ENCODE peak calls at places on chromosomes 5 and 9, in seven cellular contexts. One of them, this sample, is unnamed.
A peak's percentile ranks its signal among the peaks of the same experiment; 100 is the strongest.

GRCh38 chr5:91178461-91178860 is 204.7 kb downstream of the ARRDC3 start:
- DNase-seq in AG10803: peak; percentile 78
- DNase-seq in fibroblast of lung: peak; percentile 60
- DNase-seq in Peyer's patch: no peak
- DNase-seq in heart left ventricle: no peak
- DNase-seq in tibial nerve: no peak
- DNase-seq in mammary epithelial cell: no peak
- DNase-seq in this sample: no peak

GRCh38 chr9:70340572-70340971 is 73.9 kb downstream of the KLF9 start:
- DNase-seq in AG10803: peak; percentile 47
- DNase-seq in fibroblast of lung: peak; percentile 22
- DNase-seq in Peyer's patch: no peak
- DNase-seq in heart left ventricle: no peak
- DNase-seq in tibial nerve: no peak
- DNase-seq in mammary epithelial cell: no peak
- DNase-seq in this sample: peak; percentile 21

GRCh38 chr5:54063817-54064216 is 246.6 kb downstream of the ARL15 start:
- DNase-seq in AG10803: peak; percentile 96
- DNase-seq in fibroblast of lung: peak; percentile 95
- DNase-seq in Peyer's patch: no peak
- DNase-seq in heart left ventricle: no peak
- DNase-seq in tibial nerve: no peak
- DNase-seq in mammary epithelial cell: no peak
- DNase-seq in this sample: peak; percentile 28

GRCh38 chr5:151659001-151659754 is 27.5 kb downstream of the SPARC start:
- DNase-seq in AG10803: peak; percentile 82
- DNase-seq in fibroblast of lung: peak; percentile 78
- DNase-seq in Peyer's patch: peak; percentile 46
- DNase-seq in heart left ventricle: peak; percentile 90
- DNase-seq in tibial nerve: peak; percentile 32
- DNase-seq in mammary epithelial cell: peak; percentile 57
- DNase-seq in this sample: peak; percentile 80

GRCh38 chr5:71974165-71974564 is 133.1 kb upstream of the MAP1B start:
- DNase-seq in AG10803: peak; percentile 21
- DNase-seq in fibroblast of lung: peak; percentile 58
- DNase-seq in Peyer's patch: no peak
- DNase-seq in heart left ventricle: peak; percentile 35
- DNase-seq in tibial nerve: no peak
- DNase-seq in mammary epithelial cell: no peak
- DNase-seq in this sample: no peak

GRCh38 chr5:1494780-1495524 is 28.8 kb downstream of the LPCAT1 start:
- DNase-seq in AG10803: no peak
- DNase-seq in fibroblast of lung: no peak
- DNase-seq in Peyer's patch: peak; percentile 91
- DNase-seq in heart left ventricle: no peak
- DNase-seq in tibial nerve: no peak
- DNase-seq in mammary epithelial cell: no peak
- DNase-seq in this sample: no peak

GRCh38 chr9:130138791-130139190 is 33.4 kb upstream of the NCS1 start:
- DNase-seq in AG10803: peak; percentile 95
- DNase-seq in fibroblast of lung: peak; percentile 100
- DNase-seq in Peyer's patch: no peak
- DNase-seq in heart left ventricle: peak; percentile 79
- DNase-seq in tibial nerve: peak; percentile 37
- DNase-seq in mammary epithelial cell: peak; percentile 92
- DNase-seq in this sample: peak; percentile 86

GRCh38 chr9:124398191-124398590 is 17.1 kb downstream of the PSMB7 start:
- DNase-seq in AG10803: no peak
- DNase-seq in fibroblast of lung: no peak
- DNase-seq in Peyer's patch: no peak
- DNase-seq in heart left ventricle: no peak
- DNase-seq in tibial nerve: no peak
- DNase-seq in mammary epithelial cell: no peak
- DNase-seq in this sample: no peak

GRCh38 chr5:141654298-141654697 is 3.1 kb upstream of the FCHSD1 start:
- DNase-seq in AG10803: peak; percentile 89
- DNase-seq in fibroblast of lung: peak; percentile 90
- DNase-seq in Peyer's patch: no peak
- DNase-seq in heart left ventricle: no peak
- DNase-seq in tibial nerve: no peak
- DNase-seq in mammary epithelial cell: no peak
- DNase-seq in this sample: peak; percentile 22

GRCh38 chr9:93081081-93081529 is 14.9 kb upstream of the CARD19 start:
- DNase-seq in AG10803: peak; percentile 44
- DNase-seq in fibroblast of lung: peak; percentile 26
- DNase-seq in Peyer's patch: peak; percentile 13
- DNase-seq in heart left ventricle: no peak
- DNase-seq in tibial nerve: no peak
- DNase-seq in mammary epithelial cell: no peak
- DNase-seq in this sample: no peak

GRCh38 chr5:156640751-156641241 is 209.3 kb upstream of the PPP1R2B start:
- DNase-seq in AG10803: peak; percentile 96
- DNase-seq in fibroblast of lung: peak; percentile 56
- DNase-seq in Peyer's patch: no peak
- DNase-seq in heart left ventricle: no peak
- DNase-seq in tibial nerve: no peak
- DNase-seq in mammary epithelial cell: no peak
- DNase-seq in this sample: no peak

GRCh38 chr5:91024160-91024559 is 359.0 kb downstream of the ARRDC3 start:
- DNase-seq in AG10803: no peak
- DNase-seq in fibroblast of lung: no peak
- DNase-seq in Peyer's patch: no peak
- DNase-seq in heart left ventricle: no peak
- DNase-seq in tibial nerve: no peak
- DNase-seq in mammary epithelial cell: no peak
- DNase-seq in this sample: no peak

GRCh38 chr5:178314961-178315820 is 82.6 kb upstream of the PHYKPL start:
- DNase-seq in AG10803: no peak
- DNase-seq in fibroblast of lung: no peak
- DNase-seq in Peyer's patch: no peak
- DNase-seq in heart left ventricle: no peak
- DNase-seq in tibial nerve: no peak
- DNase-seq in mammary epithelial cell: no peak
- DNase-seq in this sample: no peak

GRCh38 chr9:111955048-111955447 is 58.4 kb downstream of the UGCG start:
- DNase-seq in AG10803: no peak
- DNase-seq in fibroblast of lung: no peak
- DNase-seq in Peyer's patch: no peak
- DNase-seq in heart left ventricle: no peak
- DNase-seq in tibial nerve: no peak
- DNase-seq in mammary epithelial cell: no peak
- DNase-seq in this sample: no peak

GRCh38 chr5:343461-344401 is 22.2 kb downstream of the AHRR start:
- DNase-seq in AG10803: peak; percentile 80
- DNase-seq in fibroblast of lung: peak; percentile 70
- DNase-seq in Peyer's patch: no peak
- DNase-seq in heart left ventricle: no peak
- DNase-seq in tibial nerve: no peak
- DNase-seq in mammary epithelial cell: peak; percentile 39
- DNase-seq in this sample: peak; percentile 47

GRCh38 chr5:137752873-137753226 is 1.3 kb downstream of the HNRNPA0 start:
- DNase-seq in AG10803: peak; percentile 34
- DNase-seq in fibroblast of lung: no peak
- DNase-seq in Peyer's patch: no peak
- DNase-seq in heart left ventricle: peak; percentile 46
- DNase-seq in tibial nerve: no peak
- DNase-seq in mammary epithelial cell: peak; percentile 11
- DNase-seq in this sample: peak; percentile 24

GRCh38 chr5:121979691-121980090 is 17.9 kb downstream of the SRFBP1 start:
- DNase-seq in AG10803: no peak
- DNase-seq in fibroblast of lung: no peak
- DNase-seq in Peyer's patch: no peak
- DNase-seq in heart left ventricle: no peak
- DNase-seq in tibial nerve: no peak
- DNase-seq in mammary epithelial cell: no peak
- DNase-seq in this sample: no peak

GRCh38 chr5:90569084-90569483 is 10.5 kb downstream of the ADGRV1 start:
- DNase-seq in AG10803: no peak
- DNase-seq in fibroblast of lung: no peak
- DNase-seq in Peyer's patch: no peak
- DNase-seq in heart left ventricle: no peak
- DNase-seq in tibial nerve: no peak
- DNase-seq in mammary epithelial cell: no peak
- DNase-seq in this sample: no peak

GRCh38 chr5:95591490-95591901 is 28.4 kb upstream of the GPR150 start:
- DNase-seq in AG10803: peak; percentile 63
- DNase-seq in fibroblast of lung: peak; percentile 82
- DNase-seq in Peyer's patch: no peak
- DNase-seq in heart left ventricle: no peak
- DNase-seq in tibial nerve: no peak
- DNase-seq in mammary epithelial cell: peak; percentile 94
- DNase-seq in this sample: peak; percentile 79

GRCh38 chr9:121331992-121332685 is 37.9 kb downstream of the STOM start:
- DNase-seq in AG10803: peak; percentile 79
- DNase-seq in fibroblast of lung: no peak
- DNase-seq in Peyer's patch: no peak
- DNase-seq in heart left ventricle: no peak
- DNase-seq in tibial nerve: no peak
- DNase-seq in mammary epithelial cell: no peak
- DNase-seq in this sample: no peak

GRCh38 chr5:124909734-124910133 is 163.3 kb upstream of the ZNF608 start:
- DNase-seq in AG10803: no peak
- DNase-seq in fibroblast of lung: no peak
- DNase-seq in Peyer's patch: no peak
- DNase-seq in heart left ventricle: no peak
- DNase-seq in tibial nerve: no peak
- DNase-seq in mammary epithelial cell: no peak
- DNase-seq in this sample: no peak

GRCh38 chr5:53069626-53070025 is 39.9 kb downstream of the MOCS2 start:
- DNase-seq in AG10803: peak; percentile 74
- DNase-seq in fibroblast of lung: peak; percentile 94
- DNase-seq in Peyer's patch: no peak
- DNase-seq in heart left ventricle: no peak
- DNase-seq in tibial nerve: no peak
- DNase-seq in mammary epithelial cell: peak; percentile 39
- DNase-seq in this sample: peak; percentile 88

GRCh38 chr9:12544700-12545099 is 148.5 kb upstream of the TYRP1 start:
- DNase-seq in AG10803: no peak
- DNase-seq in fibroblast of lung: no peak
- DNase-seq in Peyer's patch: no peak
- DNase-seq in heart left ventricle: no peak
- DNase-seq in tibial nerve: no peak
- DNase-seq in mammary epithelial cell: no peak
- DNase-seq in this sample: no peak

GRCh38 chr9:92265159-92265558 is 28.3 kb downstream of the IARS1 start:
- DNase-seq in AG10803: peak; percentile 66
- DNase-seq in fibroblast of lung: peak; percentile 8
- DNase-seq in Peyer's patch: no peak
- DNase-seq in heart left ventricle: no peak
- DNase-seq in tibial nerve: no peak
- DNase-seq in mammary epithelial cell: peak; percentile 25
- DNase-seq in this sample: peak; percentile 43

GRCh38 chr9:4334439-4334838 is 34.6 kb upstream of the GLIS3 start:
- DNase-seq in AG10803: no peak
- DNase-seq in fibroblast of lung: peak; percentile 63
- DNase-seq in Peyer's patch: no peak
- DNase-seq in heart left ventricle: peak; percentile 79
- DNase-seq in tibial nerve: no peak
- DNase-seq in mammary epithelial cell: peak; percentile 86
- DNase-seq in this sample: peak; percentile 67

GRCh38 chr5:43039468-43040286 is 442 bp downstream of the ANXA2R start:
- DNase-seq in AG10803: peak; percentile 87
- DNase-seq in fibroblast of lung: peak; percentile 90
- DNase-seq in Peyer's patch: peak; percentile 74
- DNase-seq in heart left ventricle: peak; percentile 73
- DNase-seq in tibial nerve: peak; percentile 48
- DNase-seq in mammary epithelial cell: no peak
- DNase-seq in this sample: peak; percentile 77
- TF ChIP-seq CTCF in AG10803: peak; percentile 30
- TF ChIP-seq CTCF in fibroblast of lung: peak; percentile 38
- TF ChIP-seq CTCF in Peyer's patch: no peak
- TF ChIP-seq CTCF in heart left ventricle: no peak
- TF ChIP-seq CTCF in tibial nerve: no peak
- TF ChIP-seq CTCF in mammary epithelial cell: no peak
- TF ChIP-seq CTCF in this sample: peak; percentile 26

DNA sequence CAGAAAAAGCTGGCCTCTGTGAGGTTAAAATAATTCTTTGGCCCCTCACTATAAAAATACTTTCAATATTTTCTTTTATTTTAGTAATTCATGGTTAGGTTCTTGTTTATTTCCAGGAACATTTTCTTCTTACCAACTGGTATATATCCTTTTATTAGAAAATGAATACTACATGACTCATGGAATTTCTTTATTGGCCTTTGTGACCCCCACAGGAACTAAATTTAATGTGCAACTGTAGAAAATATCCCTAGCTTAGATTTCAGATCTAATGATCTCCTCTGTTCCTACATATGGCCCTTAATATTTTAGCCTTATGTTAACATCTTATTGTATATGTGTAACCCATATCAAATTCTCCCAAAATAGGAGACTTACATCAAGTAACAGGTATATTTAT is 429.9 kb downstream of the NR2F1-AS1 start:
- DNase-seq in AG10803: peak; percentile 17
- DNase-seq in fibroblast of lung: peak; percentile 52
- DNase-seq in Peyer's patch: no peak
- DNase-seq in heart left ventricle: no peak
- DNase-seq in tibial nerve: no peak
- DNase-seq in mammary epithelial cell: peak; percentile 28
- DNase-seq in this sample: no peak
- H3K4me3 ChIP-seq in AG10803: no peak overlapping the region
- H3K4me3 ChIP-seq in fibroblast of lung: no peak overlapping the region
- H3K4me3 ChIP-seq in Peyer's patch: no peak overlapping the region
- H3K4me3 ChIP-seq in heart left ventricle: no peak overlapping the region
- H3K4me3 ChIP-seq in tibial nerve: no peak overlapping the region
- H3K4me3 ChIP-seq in mammary epithelial cell: peak overlapping the region; percentile 21
- H3K4me3 ChIP-seq in this sample: no peak overlapping the region

DNA sequence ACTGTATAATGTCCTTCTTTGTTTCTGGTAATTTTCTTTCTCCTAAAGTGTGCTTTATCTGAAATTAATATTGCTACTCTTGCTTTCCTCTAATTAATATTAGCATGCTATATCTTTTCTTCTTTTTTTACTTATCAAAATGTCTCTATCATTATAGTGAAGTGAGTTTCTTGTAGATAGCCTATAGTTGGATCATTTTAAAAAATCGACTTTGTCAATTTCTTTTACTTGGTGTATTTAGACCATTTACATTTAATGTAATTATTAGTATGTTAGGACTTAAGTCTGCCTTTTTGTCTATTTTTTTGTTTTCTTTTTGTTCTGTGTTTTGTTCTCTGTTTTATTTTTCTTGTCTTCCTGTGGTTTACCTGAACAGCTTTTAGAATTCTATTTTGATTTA is 35.4 kb upstream of the RNF130 start:
- DNase-seq in AG10803: no peak
- DNase-seq in fibroblast of lung: no peak
- DNase-seq in Peyer's patch: no peak
- DNase-seq in heart left ventricle: no peak
- DNase-seq in tibial nerve: no peak
- DNase-seq in mammary epithelial cell: no peak
- DNase-seq in this sample: no peak
- TF ChIP-seq CTCF in AG10803: no peak
- TF ChIP-seq CTCF in fibroblast of lung: no peak
- TF ChIP-seq CTCF in Peyer's patch: no peak
- TF ChIP-seq CTCF in heart left ventricle: no peak
- TF ChIP-seq CTCF in tibial nerve: no peak
- TF ChIP-seq CTCF in mammary epithelial cell: no peak
- TF ChIP-seq CTCF in this sample: no peak

DNA sequence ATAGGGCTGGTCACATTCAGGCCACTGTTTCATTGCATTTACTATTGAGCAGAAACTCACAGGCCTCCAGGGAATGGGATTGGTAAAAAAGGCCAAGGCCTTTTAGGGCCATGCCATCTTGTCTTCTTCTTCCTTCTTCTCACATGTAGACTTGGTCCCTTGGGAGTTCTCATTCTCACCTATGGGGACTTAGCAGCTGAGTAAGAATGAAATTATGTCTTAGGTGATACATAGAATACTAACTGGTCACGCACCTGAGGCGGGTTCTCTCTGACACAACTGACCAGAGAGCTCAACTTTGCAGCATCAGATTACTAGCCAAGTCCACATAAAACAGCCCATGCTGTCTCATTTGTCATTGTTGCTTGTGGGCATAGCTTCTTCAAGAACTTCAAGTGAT is 641.8 kb downstream of the EFNA5 start:
- DNase-seq in AG10803: no peak
- DNase-seq in fibroblast of lung: no peak
- DNase-seq in Peyer's patch: no peak
- DNase-seq in heart left ventricle: no peak
- DNase-seq in tibial nerve: no peak
- DNase-seq in mammary epithelial cell: no peak
- DNase-seq in this sample: no peak
- H3K4me3 ChIP-seq in AG10803: no peak overlapping the region
- H3K4me3 ChIP-seq in fibroblast of lung: no peak overlapping the region
- H3K4me3 ChIP-seq in Peyer's patch: no peak overlapping the region
- H3K4me3 ChIP-seq in heart left ventricle: no peak overlapping the region
- H3K4me3 ChIP-seq in tibial nerve: no peak overlapping the region
- H3K4me3 ChIP-seq in mammary epithelial cell: no peak overlapping the region
- H3K4me3 ChIP-seq in this sample: no peak overlapping the region